ENCODE peak calls at places on chromosome 4, in eight cellular contexts. O is A673; S is SJSA1; C is NCI-H748 treated with DMSO at 0.1 percent for 48 hours; J is H7; U is nephron progenitor cell; K is activated CD4-positive, CD25-positive, alpha-beta regulatory T cell treated with anti-CD3 and anti-CD28 coated beads, Interleukin-2, amount 50 U/mL, for 72 hours; H is choroid plexus epithelial cell. D is an unnamed sample.

GRCh38 chr4:174451897-174452296 is 70.4 kb downstream of the HPGD start:
- DNase-seq in K (no peak), H (no peak), C (no peak), O (no peak), S (no peak), J (no peak), U (no peak), D (no peak)

GRCh38 chr4:55444822-55445221 is 49.1 kb downstream of the TMEM165 start:
- DNase-seq in H (peak), J (no peak), O (peak), S (peak), K (no peak), C (no peak), U (no peak), D (no peak)

GRCh38 chr4:109434007-109434792 is 585 bp downstream of the SEC24B start:
- DNase-seq in U (no peak), S (peak), C (no peak), J (no peak), O (peak), K (peak), H (peak), D (no peak)

GRCh38 chr4:166658585-166658984 is 575.7 kb downstream of the SPOCK3 start:
- DNase-seq in C (no peak), J (no peak), S (no peak), K (no peak), U (no peak), O (no peak), H (no peak), D (no peak)

GRCh38 chr4:190014771-190015537 is 12.1 kb downstream of the FRG2 start:
- DNase-seq in U (no peak), C (no peak), K (no peak), H (peak), O (peak), S (no peak), J (peak), D (no peak)

GRCh38 chr4:86921608-86922252 is 13.1 kb upstream of the AFF1 start:
- DNase-seq in K (no peak), H (peak), J (no peak), C (no peak), U (no peak), O (no peak), S (no peak), D (no peak)

GRCh38 chr4:2643555-2643954 is 107.1 kb downstream of the FAM193A start:
- DNase-seq in S (no peak), U (no peak), J (no peak), C (no peak), O (no peak), H (no peak), K (no peak), D (no peak)

GRCh38 chr4:55827582-55827981 is 8.0 kb downstream of the EXOC1L start:
- DNase-seq in C (no peak), J (no peak), O (no peak), S (no peak), H (no peak), U (no peak), K (no peak), D (no peak)

GRCh38 chr4:72365981-72366380 is 203.0 kb downstream of the ADAMTS3 start:
- DNase-seq in K (no peak), C (no peak), S (no peak), U (no peak), O (no peak), H (no peak), J (no peak), D (no peak)

GRCh38 chr4:188941524-188942109 is 802.4 kb downstream of the TRIML1 start:
- DNase-seq in S (peak), H (peak), K (no peak), O (peak), C (no peak), U (no peak), J (no peak), D (peak)

GRCh38 chr4:104487105-104487504 is 7.6 kb downstream of the CXXC4 start:
- DNase-seq in K (no peak), S (no peak), O (peak), U (peak), H (no peak), C (no peak), J (no peak), D (no peak)

GRCh38 chr4:123731009-123731408 is 334.4 kb downstream of the SPRY1 start:
- DNase-seq in U (no peak), S (no peak), J (no peak), C (no peak), K (no peak), O (no peak), H (no peak), D (no peak)

GRCh38 chr4:81607947-81608346 is 136.2 kb upstream of the RASGEF1B start:
- DNase-seq in K (no peak), S (no peak), J (no peak), H (no peak), O (no peak), C (no peak), U (no peak), D (no peak)

GRCh38 chr4:166279261-166279660 is 406.2 kb downstream of the TLL1 start:
- DNase-seq in H (no peak), K (no peak), J (no peak), O (peak), U (no peak), C (no peak), S (no peak), D (no peak)

GRCh38 chr4:113499696-113500095 is 261.8 kb downstream of the CAMK2D start:
- DNase-seq in H (peak), O (no peak), J (no peak), C (no peak), S (peak), K (no peak), U (no peak), D (no peak)

GRCh38 chr4:6523251-6523650 is 50.8 kb upstream of the PPP2R2C start:
- DNase-seq in U (no peak), C (no peak), O (no peak), H (peak), J (no peak), K (no peak), S (no peak), D (no peak)

GRCh38 chr4:127601029-127601428 is 31.7 kb upstream of the INTU start:
- DNase-seq in J (no peak), H (peak), U (no peak), C (no peak), S (no peak), O (no peak), K (no peak), D (no peak)

GRCh38 chr4:40309250-40309774 is 25.8 kb upstream of the CHRNA9 start:
- DNase-seq in J (peak), S (peak), O (peak), K (peak), H (peak), C (no peak), U (peak), D (no peak)

GRCh38 chr4:123995939-123996338 is 599.3 kb downstream of the SPRY1 start:
- DNase-seq in C (no peak), S (peak), H (peak), K (no peak), J (no peak), O (no peak), U (no peak), D (no peak)

GRCh38 chr4:98663226-98664006 is 5.0 kb upstream of the TSPAN5 start:
- DNase-seq in H (no peak), J (no peak), C (no peak), S (no peak), O (no peak), K (peak), U (no peak), D (no peak)

GRCh38 chr4:1549638-1550035 is 134.5 kb downstream of the FAM53A start:
- DNase-seq in J (no peak), O (no peak), S (no peak), H (no peak), U (no peak), K (no peak), C (no peak), D (no peak)

GRCh38 chr4:88752754-88753153 is 55.1 kb upstream of the NAP1L5 start:
- DNase-seq in J (no peak), U (no peak), O (no peak), C (no peak), K (no peak), H (no peak), S (no peak), D (no peak)